ENCODE peak calls at places on chromosome 11, in six cellular contexts. Q, V, K, S, F and M are unnamed samples.
A peak's percentile ranks its signal among the peaks of the same experiment; 100 is the strongest.

GRCh38 chr11:1705121-1706052 is 8.4 kb downstream of the KRTAP5-6 start:
- DNase-seq in Q (peak; percentile 13), V (no peak), K (peak; percentile 87), S (no peak), F (no peak), M (no peak)

GRCh38 chr11:34143048-34143447 is 37.6 kb downstream of the NAT10 start:
- DNase-seq in Q (no peak), V (no peak), K (no peak), S (no peak), F (no peak), M (no peak)

GRCh38 chr11:117232911-117233409 is 489 bp downstream of the RNF214 start:
- DNase-seq in Q (no peak), V (no peak), K (no peak), S (no peak), F (peak; percentile 66), M (no peak)

GRCh38 chr11:27234043-27234668 is 128.9 kb downstream of the CCDC34 start:
- DNase-seq in Q (peak; percentile 97), V (peak; percentile 92), K (no peak), S (peak; percentile 82), F (peak; percentile 35), M (no peak)

GRCh38 chr11:128153697-128154048 is 433.7 kb downstream of the ETS1 start:
- DNase-seq in Q (no peak), V (no peak), K (no peak), S (no peak), F (no peak), M (no peak)

GRCh38 chr11:40885257-40885947 is 574.0 kb downstream of the LRRC4C start:
- DNase-seq in Q (no peak), V (no peak), K (no peak), S (no peak), F (no peak), M (no peak)

GRCh38 chr11:134901955-134902707 is 490.1 kb upstream of the B3GAT1 start:
- DNase-seq in Q (no peak), V (no peak), K (no peak), S (no peak), F (no peak), M (peak; percentile 27)

GRCh38 chr11:94676769-94677168 is 91.4 kb upstream of the AMOTL1 start:
- DNase-seq in Q (no peak), V (no peak), K (no peak), S (no peak), F (no peak), M (peak; percentile 8)

GRCh38 chr11:8826145-8826786 is 84.7 kb upstream of the AKIP1 start:
- DNase-seq in Q (peak; percentile 97), V (peak; percentile 66), K (peak; percentile 46), S (peak; percentile 24), F (peak; percentile 24), M (no peak)

DNA sequence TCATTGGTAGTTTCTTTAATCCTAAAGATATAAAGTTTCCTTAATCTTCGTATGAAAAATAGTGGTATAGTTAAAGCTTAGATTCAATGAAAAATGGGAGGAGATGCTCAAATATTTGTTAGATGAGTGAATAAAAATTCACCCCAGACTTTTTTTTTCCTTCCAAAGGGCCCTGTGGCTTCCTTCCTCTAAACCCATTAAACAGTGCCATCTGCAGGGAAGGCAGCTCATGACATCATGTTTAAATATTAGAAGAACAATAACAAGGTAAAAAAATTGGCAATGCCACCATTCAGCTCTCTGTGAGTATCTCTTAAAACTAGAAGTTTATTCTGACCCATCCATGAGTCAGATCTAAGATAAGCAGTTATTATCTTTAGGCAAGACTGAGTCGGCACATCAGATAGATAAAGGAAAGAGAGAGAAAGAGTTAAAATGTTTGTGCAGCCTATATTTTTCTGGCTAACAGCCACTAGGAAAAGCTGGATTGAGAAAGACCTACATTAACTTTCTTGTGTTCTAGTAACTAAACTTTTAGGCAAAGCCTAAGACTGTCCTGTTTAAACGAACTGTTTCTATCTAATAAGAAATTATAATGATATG is 19.1 kb upstream of the OOSP1 start:
- DNase-seq in Q (peak; percentile 38), V (peak; percentile 1), K (peak; percentile 46), S (peak; percentile 40), F (peak; percentile 19), M (no peak)
- TF ChIP-seq CTCF in Q (peak; percentile 50), V (peak; percentile 33), K (peak; percentile 78), S (peak; percentile 45), F (peak; percentile 46), M (peak; percentile 52)

GRCh38 chr11:61769169-61769920 is 16.9 kb downstream of the MYRF start:
- DNase-seq in Q (peak; percentile 37), V (peak; percentile 44), K (no peak), S (no peak), F (peak; percentile 48), M (no peak)
- TF ChIP-seq CTCF in Q (peak; percentile 53), V (peak; percentile 5), K (peak; percentile 29), S (peak; percentile 12), F (peak; percentile 50), M (no peak)

GRCh38 chr11:114058871-114059277 is 637 bp upstream of the ZBTB16 start:
- DNase-seq in Q (peak; percentile 44), V (peak; percentile 54), K (no peak), S (no peak), F (peak; percentile 34), M (no peak)

GRCh38 chr11:114059984-114060401 is 482 bp downstream of the ZBTB16 start:
- DNase-seq in Q (peak; percentile 71), V (peak; percentile 77), K (no peak), S (peak; percentile 29), F (no peak), M (no peak)

GRCh38 chr11:114058026-114058706 is 1.3 kb upstream of the ZBTB16 start:
- DNase-seq in Q (peak; percentile 47), V (no peak), K (no peak), S (no peak), F (peak; percentile 38), M (no peak)

GRCh38 chr11:114060402-114061052 is 1.0 kb downstream of the ZBTB16 start:
- DNase-seq in Q (peak; percentile 35), V (peak; percentile 64), K (no peak), S (no peak), F (peak; percentile 72), M (no peak)

GRCh38 chr11:114059278-114059983 is at the start of gene ZBTB16:
- DNase-seq in Q (peak; percentile 92), V (peak; percentile 94), K (no peak), S (no peak), F (peak; percentile 84), M (peak; percentile 92)
- TF ChIP-seq CTCF in Q (peak; percentile 35), V (no peak), K (no peak), S (no peak), F (no peak), M (peak; percentile 51)

GRCh38 chr11:25298450-25298849 is 801.6 kb downstream of the LUZP2 start:
- DNase-seq in Q (no peak), V (no peak), K (no peak), S (no peak), F (no peak), M (no peak)
- TF ChIP-seq CTCF in Q (no peak), V (no peak), K (no peak), S (no peak), F (no peak), M (no peak)

GRCh38 chr11:46681814-46682213 is 18.6 kb downstream of the ARHGAP1 start:
- DNase-seq in Q (no peak), V (no peak), K (no peak), S (no peak), F (no peak), M (no peak)
- TF ChIP-seq CTCF in Q (no peak), V (no peak), K (no peak), S (no peak), F (no peak), M (no peak)

GRCh38 chr11:65210748-65211147 is 29.0 kb downstream of the CAPN1 start:
- DNase-seq in Q (no peak), V (no peak), K (no peak), S (no peak), F (no peak), M (no peak)

GRCh38 chr11:65212226-65212801 is 30.6 kb downstream of the CAPN1 start:
- DNase-seq in Q (peak; percentile 40), V (no peak), K (no peak), S (no peak), F (no peak), M (no peak)

GRCh38 chr11:65209711-65210360 is 28.1 kb downstream of the CAPN1 start:
- DNase-seq in Q (no peak), V (no peak), K (peak; percentile 93), S (no peak), F (no peak), M (no peak)

GRCh38 chr11:65210361-65210731 is 28.6 kb downstream of the CAPN1 start:
- DNase-seq in Q (no peak), V (no peak), K (no peak), S (no peak), F (no peak), M (no peak)

DNA sequence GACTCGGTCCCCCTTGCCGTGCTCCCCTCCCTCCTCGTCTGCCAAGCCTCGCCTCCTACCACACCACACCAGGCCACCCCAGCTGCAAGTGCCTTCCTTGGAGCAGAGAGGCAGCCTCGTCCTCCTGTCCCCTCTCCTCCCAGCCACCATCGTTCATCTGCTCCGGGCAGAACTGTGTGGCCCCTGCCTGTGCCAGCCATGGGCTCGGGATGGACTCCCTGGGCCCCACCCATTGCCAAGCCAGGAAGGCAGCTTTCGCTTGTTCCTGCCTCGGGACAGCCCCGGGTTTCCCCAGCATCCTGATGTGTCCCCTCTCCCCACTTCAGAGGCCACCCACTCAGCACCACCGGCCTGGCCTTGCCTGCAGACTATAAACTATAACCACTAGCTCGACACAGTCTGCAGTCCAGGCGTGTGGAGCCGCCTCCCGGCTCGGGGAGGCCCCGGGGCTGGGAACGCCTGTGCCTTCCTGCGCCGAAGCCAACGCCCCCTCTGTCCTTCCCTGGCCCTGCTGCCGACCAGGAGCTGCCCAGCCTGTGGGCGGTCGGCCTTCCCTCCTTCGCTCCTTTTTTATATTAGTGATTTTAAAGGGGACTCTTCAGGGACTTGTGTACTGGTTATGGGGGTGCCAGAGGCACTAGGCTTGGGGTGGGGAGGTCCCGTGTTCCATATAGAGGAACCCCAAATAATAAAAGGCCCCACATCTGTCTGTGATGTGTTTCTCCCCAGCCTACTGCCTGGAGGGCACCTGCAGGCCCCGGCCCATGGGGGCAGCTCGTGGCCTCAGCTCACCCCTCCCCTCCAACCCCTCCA is 29.8 kb downstream of the CAPN1 start:
- DNase-seq in Q (peak; percentile 22), V (peak; percentile 35), K (no peak), S (no peak), F (no peak), M (no peak)
- TF ChIP-seq CTCF in Q (no peak), V (no peak), K (no peak), S (no peak), F (no peak), M (no peak)

DNA sequence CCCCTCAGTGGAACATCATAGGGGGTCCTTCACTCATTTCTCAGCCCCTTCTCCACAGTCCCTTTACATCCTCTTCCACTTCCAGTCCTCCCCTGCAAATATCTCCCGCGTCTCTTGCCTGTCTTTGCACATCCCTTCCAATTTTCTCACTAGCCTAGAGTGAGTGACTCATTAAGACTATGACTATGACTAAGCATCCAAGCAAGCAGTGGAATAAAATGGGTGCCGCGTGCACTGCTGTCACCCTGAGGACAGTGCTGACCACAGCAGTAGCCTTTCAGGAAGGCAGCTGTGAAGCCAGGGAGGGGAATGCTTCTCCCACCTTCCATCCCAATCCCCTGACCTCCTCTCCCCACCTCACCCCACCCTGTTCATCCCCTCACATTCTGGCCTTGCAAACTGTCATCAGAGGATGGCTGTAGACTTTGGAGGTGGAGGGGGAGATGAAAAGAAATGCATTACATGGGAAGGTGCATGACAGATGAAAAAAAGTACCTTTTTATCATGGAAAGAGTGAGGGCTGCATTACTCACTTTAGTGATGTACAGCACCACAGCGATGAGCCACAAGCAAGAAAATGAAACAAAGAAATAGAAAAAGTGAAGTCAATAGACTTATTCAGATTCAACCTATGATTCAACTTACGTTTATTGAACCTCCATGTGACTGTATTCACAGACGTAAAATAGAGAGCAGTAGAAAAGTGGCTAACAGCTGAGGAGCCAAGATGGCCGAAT is 948.2 kb downstream of the NTM start:
- DNase-seq in Q (no peak), V (peak; percentile 39), K (no peak), S (no peak), F (no peak), M (no peak)
- TF ChIP-seq CTCF in Q (no peak), V (no peak), K (no peak), S (no peak), F (no peak), M (no peak)